ENCODE peak calls at places on chromosomes 3 and 15, in ten cellular contexts. G is activated CD8-positive, alpha-beta memory T cell treated with anti-CD3 and anti-CD28 coated beads, Interleukin-2, amount 50 U/mL, for 48 hours; Q is kidney; I is GM12891; S is activated naive CD4-positive, alpha-beta T cell treated with anti-CD3 and anti-CD28 coated beads, Interleukin-2, amount 10 ng/mL, durations not matched to agents 7 days and 5 days; P is A172; N is non-pigmented ciliary epithelial cell; R is amniotic stem cell; T is fibroblast of pulmonary artery; J is NCI-H1930. Z is an unnamed sample.
A peak's percentile ranks its signal among the peaks of the same experiment; 100 is the strongest.

GRCh38 chr3:142056656-142057330 is 92.6 kb downstream of the TFDP2 start:
- DNase-seq in J (no peak), I (no peak), N (no peak), Q (no peak), R (no peak), G (no peak), P (no peak), S (no peak), T (no peak), Z (no peak)

GRCh38 chr3:11185564-11186317 is 31.4 kb downstream of the HRH1 start:
- DNase-seq in S (no peak), P (peak; percentile 96), N (peak; percentile 67), R (peak; percentile 29), J (no peak), G (no peak), T (peak; percentile 98), Q (peak; percentile 91), I (no peak), Z (peak; percentile 92)

GRCh38 chr3:156217674-156218352 is 97.4 kb downstream of the KCNAB1 start:
- DNase-seq in S (no peak), P (peak; percentile 69), G (no peak), T (no peak), Q (no peak), N (peak; percentile 11), R (no peak), J (no peak), I (no peak), Z (no peak)

GRCh38 chr15:64599716-64600115 is 139.3 kb downstream of the ZNF609 start:
- DNase-seq in Q (no peak), P (peak; percentile 6), T (peak; percentile 53), R (no peak), G (peak; percentile 26), N (no peak), J (no peak), I (no peak), S (no peak), Z (peak; percentile 36)

GRCh38 chr3:47714606-47715005 is 67.1 kb downstream of the SMARCC1 start:
- DNase-seq in P (no peak), R (no peak), J (no peak), T (no peak), Q (no peak), S (no peak), I (no peak), N (no peak), G (no peak), Z (no peak)

GRCh38 chr15:71333839-71334238 is 218.6 kb downstream of the THSD4 start:
- DNase-seq in G (no peak), P (no peak), T (peak; percentile 63), J (no peak), N (peak; percentile 55), S (no peak), R (peak; percentile 22), Q (no peak), I (no peak), Z (no peak)

GRCh38 chr15:70318996-70319465 is 221.3 kb upstream of the TLE3 start:
- DNase-seq in N (peak; percentile 51), Q (no peak), I (no peak), J (no peak), G (no peak), S (no peak), R (no peak), T (peak; percentile 49), P (peak; percentile 38), Z (no peak)

GRCh38 chr3:165491487-165491886 is 295.3 kb upstream of the SLITRK3 start:
- DNase-seq in N (peak; percentile 11), P (no peak), T (peak; percentile 69), G (no peak), J (no peak), S (no peak), R (no peak), Q (no peak), I (no peak), Z (no peak)

GRCh38 chr3:46278816-46279672 is 36.8 kb downstream of the CCR3 start:
- DNase-seq in S (no peak), P (no peak), R (no peak), N (no peak), J (no peak), Q (no peak), T (no peak), I (no peak), G (no peak), Z (no peak)

GRCh38 chr3:110413807-110414748 is 657.5 kb upstream of the NECTIN3 start:
- DNase-seq in S (no peak), Q (no peak), P (peak; percentile 81), N (peak; percentile 65), R (no peak), I (no peak), T (peak; percentile 92), G (no peak), J (no peak), Z (peak; percentile 68)

GRCh38 chr3:14703128-14703750 is 28.3 kb downstream of the C3orf20 start:
- DNase-seq in J (no peak), S (no peak), T (no peak), N (no peak), Q (no peak), G (no peak), I (no peak), R (no peak), P (no peak), Z (no peak)

Z was measured in astrocyte of the cerebellum.